ENCODE peak calls at places on chromosomes 2 and 18, in nine cellular contexts. B is ovary, X is cardiac muscle cell, F is astrocyte of the spinal cord, P is choroid plexus epithelial cell, N is pancreas, H is GM12864, G is fibroblast of mammary gland, O is NB4. D is an unnamed sample.

GRCh38 chr2:25966531-25967265 is 15.6 kb downstream of the KIF3C start:
- DNase-seq in H (no peak), G (no peak), N (no peak), P (peak), B (no peak), X (peak), F (no peak), O (no peak), D (no peak)

GRCh38 chr2:109102588-109103233 is 26.3 kb upstream of the SH3RF3 start:
- DNase-seq in B (no peak), F (no peak), P (peak), X (no peak), O (no peak), H (no peak), N (no peak), G (no peak), D (no peak)

GRCh38 chr2:45010706-45011036 is 1.4 kb upstream of the SIX2 start:
- DNase-seq in G (peak), B (no peak), O (no peak), F (no peak), X (no peak), P (no peak), N (no peak), H (no peak), D (no peak)

GRCh38 chr2:45879406-45879805 is 227.9 kb downstream of the PRKCE start:
- DNase-seq in X (no peak), B (no peak), O (no peak), N (no peak), H (no peak), G (no peak), P (no peak), F (no peak), D (no peak)

GRCh38 chr2:240236217-240237111 is 96.0 kb upstream of the OTOS start:
- DNase-seq in G (no peak), F (no peak), O (peak), H (no peak), X (peak), N (peak), P (no peak), B (peak), D (no peak)

GRCh38 chr2:133642831-133643230 is 74.6 kb upstream of the NCKAP5 start:
- DNase-seq in B (no peak), X (no peak), N (no peak), H (no peak), F (peak), O (no peak), G (no peak), P (peak), D (no peak)

GRCh38 chr2:84022810-84023431 is 436.2 kb downstream of the SUCLG1 start:
- DNase-seq in P (peak), X (peak), F (peak), B (no peak), O (peak), N (no peak), G (peak), H (peak), D (peak)

GRCh38 chr2:105406221-105406620 is 7.4 kb upstream of the FHL2 start:
- DNase-seq in O (no peak), H (no peak), P (peak), N (no peak), G (peak), F (peak), B (no peak), X (no peak), D (peak)

GRCh38 chr2:2512931-2513330 is 181.9 kb upstream of the MYT1L start:
- DNase-seq in F (no peak), P (no peak), H (no peak), O (no peak), N (no peak), B (no peak), G (no peak), X (no peak), D (no peak)

GRCh38 chr2:158103358-158104021 is 1.8 kb downstream of the UPP2 start:
- DNase-seq in N (no peak), O (no peak), F (no peak), X (no peak), B (no peak), H (no peak), P (no peak), G (no peak), D (no peak)

GRCh38 chr2:46438794-46439193 is 40.6 kb upstream of the TMEM247 start:
- DNase-seq in P (no peak), H (no peak), F (no peak), N (no peak), O (peak), X (no peak), B (no peak), G (no peak), D (no peak)

GRCh38 chr2:16115881-16116830 is 175.8 kb downstream of the MYCN start:
- DNase-seq in X (no peak), G (no peak), B (no peak), F (no peak), P (no peak), N (no peak), H (no peak), O (no peak), D (no peak)

GRCh38 chr2:135948642-135949355 is 36.6 kb downstream of the DARS1 start:
- DNase-seq in X (no peak), N (no peak), H (no peak), F (peak), G (peak), O (no peak), B (no peak), P (peak), D (peak)

GRCh38 chr18:5195656-5196055 is 1.4 kb downstream of the AKAIN1 start:
- DNase-seq in B (no peak), F (no peak), G (no peak), H (no peak), X (no peak), N (no peak), P (no peak), O (no peak), D (no peak)

GRCh38 chr2:85160946-85161625 is 27.9 kb downstream of the TCF7L1 start:
- DNase-seq in X (no peak), G (no peak), F (no peak), B (no peak), O (no peak), H (no peak), N (no peak), P (no peak), D (no peak)

GRCh38 chr2:189566046-189566445 is 14.5 kb downstream of the SLC40A1 start:
- DNase-seq in F (peak), H (no peak), O (peak), N (no peak), P (peak), G (peak), B (no peak), X (no peak), D (no peak)

DNA sequence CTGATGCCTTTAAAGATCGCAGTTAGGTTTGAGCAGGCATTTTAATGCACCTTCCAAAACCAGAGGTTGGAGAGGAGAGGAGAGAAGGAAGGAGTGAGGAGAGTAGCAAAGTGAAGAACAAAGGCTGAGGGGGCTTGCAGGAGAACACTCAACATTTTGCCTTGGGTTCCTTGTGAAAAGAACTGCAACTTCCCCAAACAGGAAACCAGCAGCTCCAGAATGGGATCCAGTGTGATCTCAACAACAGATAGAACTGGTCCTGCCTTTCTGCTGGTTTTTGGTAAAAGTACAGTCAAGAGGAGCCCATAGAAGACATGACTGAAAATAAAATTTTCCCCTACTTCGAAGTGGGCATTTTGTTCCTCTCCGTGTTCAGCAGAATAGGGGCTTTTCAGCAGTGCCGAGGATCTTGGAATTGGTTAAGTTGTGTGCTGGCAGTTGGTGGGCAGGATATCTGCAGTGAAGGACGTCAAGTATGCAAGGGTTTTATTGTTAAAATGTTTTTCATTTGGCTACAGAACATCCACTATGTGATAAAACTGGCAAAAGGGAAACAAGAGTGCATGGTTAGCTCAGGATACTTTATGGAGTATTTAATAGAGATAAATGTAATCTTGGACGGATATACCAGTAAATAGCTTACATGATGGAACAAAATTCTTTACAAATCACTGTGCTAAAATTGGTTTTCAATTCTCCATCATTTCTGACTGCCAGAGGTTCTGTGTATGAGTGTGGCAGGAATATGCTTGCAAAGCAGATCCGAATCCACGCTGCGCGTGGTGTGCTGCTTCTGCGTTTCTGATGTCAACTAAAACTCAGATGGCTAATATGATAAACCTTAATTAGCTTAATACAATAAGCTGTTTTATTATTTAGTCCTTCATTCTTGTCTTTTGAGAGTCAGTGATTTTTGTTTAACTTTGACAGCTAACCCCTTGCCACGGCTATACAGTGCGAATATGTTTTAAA is 1.9 kb downstream of the ZNF532 start:
- DNase-seq in O (no peak), B (no peak), F (no peak), N (no peak), G (no peak), P (no peak), X (no peak), H (no peak), D (peak)
- H3K4me3 ChIP-seq in O (no peak), B (no peak), F (peak), N (no peak), G (no peak), P (no peak), X (peak), H (no peak), D (no peak)

DNA sequence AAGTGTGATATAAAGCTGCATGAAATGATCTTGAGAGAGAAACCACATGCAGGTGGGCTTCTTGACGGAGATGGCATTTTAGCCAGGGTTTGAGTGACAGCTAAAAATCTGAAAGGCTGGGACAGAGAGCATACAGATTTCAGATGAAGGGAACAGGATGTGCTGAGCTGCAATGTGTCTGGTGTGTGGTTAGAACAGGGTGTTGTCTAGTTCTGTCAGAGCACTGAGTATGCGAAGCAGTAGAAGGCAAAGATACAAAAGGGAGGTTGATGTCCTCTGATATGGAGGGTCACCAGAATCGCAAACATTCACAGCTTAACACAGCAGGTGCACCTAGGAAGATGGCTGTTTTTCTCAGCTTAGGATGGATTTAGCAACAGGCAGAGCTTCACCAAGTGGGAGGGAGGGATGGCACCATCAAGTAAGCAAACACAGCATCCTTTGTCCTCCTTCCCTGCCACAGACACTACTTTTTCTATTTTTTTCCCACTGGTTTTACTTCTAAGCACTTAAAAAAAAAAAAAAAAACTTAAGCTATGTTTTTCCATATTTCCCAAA is 182.5 kb downstream of the TMX3 start:
- DNase-seq in O (no peak), P (peak), X (no peak), F (no peak), H (no peak), N (no peak), B (no peak), G (no peak), D (no peak)
- TF ChIP-seq CTCF in O (no peak), P (no peak), X (no peak), F (no peak), H (no peak), N (no peak), B (no peak), G (no peak), D (no peak)

GRCh38 chr2:171432206-171432968 is 1.4 kb downstream of the METTL8 start:
- DNase-seq in X (no peak), H (no peak), G (no peak), B (no peak), N (no peak), P (no peak), O (peak), F (no peak), D (peak)
- H3K4me3 ChIP-seq in X (no peak), H (peak), G (peak), B (no peak), N (no peak), P (no peak), O (peak), F (no peak), D (peak)

GRCh38 chr18:32674491-32674890 is 98.3 kb downstream of the KLHL14 start:
- DNase-seq in O (peak), X (peak), G (peak), B (no peak), H (no peak), F (no peak), P (peak), N (no peak), D (peak)

GRCh38 chr18:32670727-32671126 is 102.1 kb downstream of the KLHL14 start:
- DNase-seq in B (no peak), P (no peak), F (no peak), G (no peak), X (no peak), N (no peak), O (no peak), H (no peak), D (no peak)

DNA sequence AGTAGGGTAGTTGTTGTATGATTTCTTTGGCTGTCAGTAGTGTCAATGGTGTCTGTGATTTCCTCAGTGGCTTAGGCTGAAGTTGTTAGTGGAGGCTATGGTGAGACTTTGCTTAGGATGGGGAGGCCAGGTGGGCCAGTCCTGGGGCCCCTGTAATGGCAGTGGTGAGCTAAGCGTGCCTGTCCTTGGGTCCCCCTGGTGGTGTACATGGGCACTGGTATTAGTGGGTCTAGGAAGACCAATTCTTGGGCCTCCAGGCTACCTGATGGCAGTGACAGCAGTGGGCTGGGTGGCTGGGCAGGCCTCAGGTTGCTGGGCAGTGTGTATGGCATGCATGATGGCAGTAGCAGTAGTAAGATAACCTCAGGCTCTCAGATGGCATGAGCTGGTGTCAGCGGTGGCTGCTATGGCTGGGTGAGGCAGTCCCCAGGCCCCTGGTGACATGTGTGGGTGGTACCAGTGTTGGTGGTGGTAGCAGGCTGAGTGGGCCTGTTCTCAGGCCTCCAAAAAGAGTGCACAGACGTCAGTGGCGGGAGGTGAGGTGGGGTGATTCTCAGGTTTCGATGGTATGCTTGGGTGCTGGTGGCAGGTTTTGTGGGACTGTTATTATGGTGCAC is 103.2 kb downstream of the KLHL14 start:
- DNase-seq in P (no peak), H (no peak), X (no peak), G (no peak), O (peak), F (no peak), B (no peak), N (no peak), D (no peak)
- TF ChIP-seq CTCF in P (peak), H (peak), X (no peak), G (peak), O (no peak), F (peak), B (no peak), N (no peak), D (peak)

GRCh38 chr2:187615364-187615763 is 61.1 kb upstream of the TFPI start:
- DNase-seq in B (no peak), O (no peak), P (peak), F (no peak), N (no peak), X (no peak), H (no peak), G (peak), D (no peak)
- H3K4me3 ChIP-seq in B (no peak), O (no peak), P (no peak), F (no peak), N (no peak), X (no peak), H (no peak), G (no peak), D (no peak)

GRCh38 chr18:35040988-35041751 is at the start of gene MAPRE2:
- DNase-seq in X (peak), N (peak), P (peak), O (peak), G (peak), F (peak), H (peak), B (peak), D (peak)
- TF ChIP-seq CTCF in X (no peak), N (no peak), P (no peak), O (no peak), G (no peak), F (no peak), H (no peak), B (no peak), D (no peak)

GRCh38 chr18:11983592-11983991 is 2.3 kb downstream of the IMPA2 start:
- DNase-seq in P (no peak), B (no peak), F (no peak), G (no peak), O (no peak), N (no peak), X (no peak), H (no peak), D (no peak)
- H3K4me3 ChIP-seq in P (no peak), B (no peak), F (no peak), G (no peak), O (no peak), N (peak), X (no peak), H (no peak), D (peak)

DNA sequence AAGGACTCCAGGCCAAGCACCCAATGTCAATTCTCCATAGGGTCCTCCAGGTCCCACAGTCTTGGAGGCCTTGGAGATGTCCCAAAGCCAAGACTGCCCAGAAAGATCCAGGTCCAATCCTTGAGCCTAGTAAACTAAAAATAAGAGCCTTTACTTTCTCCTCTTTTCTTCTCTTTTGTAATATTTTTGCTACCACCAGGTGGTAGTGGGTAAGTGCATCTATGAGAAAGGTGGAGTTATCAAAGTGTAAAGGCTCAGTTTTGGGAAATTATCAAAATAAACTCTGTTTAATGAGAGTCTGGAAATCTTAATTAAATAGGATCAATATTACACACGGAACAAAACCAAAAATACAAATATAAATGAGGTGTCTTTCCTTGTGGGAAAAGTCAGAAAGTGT is 276.4 kb downstream of the ALK start:
- DNase-seq in B (no peak), O (no peak), H (no peak), N (no peak), P (no peak), G (no peak), F (no peak), X (no peak), D (no peak)
- TF ChIP-seq CTCF in B (no peak), O (no peak), H (no peak), N (no peak), P (no peak), G (peak), F (no peak), X (no peak), D (no peak)

D was measured in epithelial cell of esophagus.